ENCODE peak calls at places on chromosomes 11 and 22, in four cellular contexts. I, J, L and H are unnamed samples.

GRCh38 chr11:131626761-131627160 is 256.3 kb downstream of the NTM start:
- DNase-seq in I (no peak), J (no peak), L (no peak), H (peak; percentile 32)

GRCh38 chr11:2393111-2393868 is 7.3 kb upstream of the TSSC4 start:
- DNase-seq in I (no peak), J (no peak), L (no peak), H (no peak)

GRCh38 chr11:64007629-64008282 is 21.5 kb downstream of the OTUB1 start:
- DNase-seq in I (peak; percentile 92), J (no peak), L (peak; percentile 27), H (peak; percentile 85)

GRCh38 chr22:32050678-32051515 is 7.8 kb downstream of the SLC5A1 start:
- DNase-seq in I (peak; percentile 57), J (no peak), L (peak; percentile 92), H (peak; percentile 67)

GRCh38 chr11:95660038-95660437 is 129.5 kb downstream of the FAM76B start:
- DNase-seq in I (no peak), J (no peak), L (no peak), H (no peak)

GRCh38 chr11:62400760-62401159 is 18.1 kb upstream of the SCGB1A1 start:
- DNase-seq in I (peak; percentile 92), J (no peak), L (peak; percentile 88), H (peak; percentile 87)

GRCh38 chr11:132685174-132685611 is 847.1 kb downstream of the OPCML start:
- DNase-seq in I (no peak), J (no peak), L (no peak), H (no peak)

GRCh38 chr11:111602865-111603632 is 800 bp downstream of the SIK2 start:
- DNase-seq in I (peak; percentile 65), J (peak; percentile 13), L (peak; percentile 52), H (no peak)

GRCh38 chr11:134207538-134208239 is 16.1 kb downstream of the NCAPD3 start:
- DNase-seq in I (peak; percentile 50), J (peak; percentile 52), L (peak; percentile 24), H (no peak)

GRCh38 chr11:15968461-15969130 is 387.8 kb downstream of the SOX6 start:
- DNase-seq in I (no peak), J (no peak), L (no peak), H (no peak)

GRCh38 chr11:17988465-17988864 is 24.4 kb downstream of the SERGEF start:
- DNase-seq in I (no peak), J (no peak), L (no peak), H (no peak)

GRCh38 chr11:65225284-65226102 is 36.3 kb upstream of the POLA2 start:
- DNase-seq in I (peak; percentile 74), J (peak; percentile 48), L (peak; percentile 55), H (peak; percentile 72)

GRCh38 chr11:44269369-44270351 is 40.3 kb downstream of the ALX4 start:
- DNase-seq in I (no peak), J (no peak), L (peak; percentile 41), H (no peak)

GRCh38 chr11:31706357-31706756 is 104.8 kb downstream of the PAX6 start:
- DNase-seq in I (no peak), J (no peak), L (no peak), H (no peak)

GRCh38 chr11:12539570-12539969 is 134.7 kb upstream of the TEAD1 start:
- DNase-seq in I (no peak), J (no peak), L (peak; percentile 98), H (no peak)

GRCh38 chr22:22600862-22601261 is 41.8 kb upstream of the PRAME start:
- DNase-seq in I (no peak), J (no peak), L (no peak), H (no peak)

GRCh38 chr11:108929241-108929640 is 264.4 kb downstream of the DDX10 start:
- DNase-seq in I (no peak), J (no peak), L (peak; percentile 99), H (no peak)

GRCh38 chr22:38243007-38243775 is 29.6 kb downstream of the TMEM184B start:
- DNase-seq in I (no peak), J (no peak), L (no peak), H (no peak)

GRCh38 chr11:116224154-116224888 is 548.5 kb downstream of the BUD13 start:
- DNase-seq in I (no peak), J (no peak), L (peak; percentile 21), H (no peak)

GRCh38 chr22:40128989-40129388 is 48.7 kb upstream of the TNRC6B start:
- DNase-seq in I (no peak), J (no peak), L (no peak), H (no peak)